ENCODE peak calls at places on chromosomes 6 and 20, in four cellular contexts. One of them, this sample, is unnamed.

GRCh38 chr6:84414531-84414930 is 187.1 kb upstream of the CEP162 start:
- DNase-seq in SK-N-SH: no peak
- DNase-seq in K562: no peak
- DNase-seq in GM12878: no peak
- DNase-seq in this sample: no peak

GRCh38 chr6:83442752-83443151 is 11.9 kb upstream of the ME1 start:
- DNase-seq in K562: no peak
- DNase-seq in GM12878: no peak
- DNase-seq in SK-N-SH: no peak
- DNase-seq in this sample: no peak

GRCh38 chr6:112352607-112353006 is 5.5 kb downstream of the RFPL4B start:
- DNase-seq in GM12878: no peak
- DNase-seq in SK-N-SH: no peak
- DNase-seq in K562: no peak
- DNase-seq in this sample: no peak

GRCh38 chr20:51554538-51555165 is 12.1 kb upstream of the NFATC2 start:
- DNase-seq in K562: no peak
- DNase-seq in GM12878: no peak
- DNase-seq in SK-N-SH: no peak
- DNase-seq in this sample: no peak

GRCh38 chr6:136405410-136406029 is 115.9 kb upstream of the BCLAF1 start:
- DNase-seq in GM12878: no peak
- DNase-seq in SK-N-SH: no peak
- DNase-seq in K562: no peak
- DNase-seq in this sample: no peak

GRCh38 chr6:16276991-16277981 is 38.9 kb downstream of the GMPR start:
- DNase-seq in K562: peak; percentile 93
- DNase-seq in GM12878: no peak
- DNase-seq in SK-N-SH: peak; percentile 33
- DNase-seq in this sample: peak; percentile 85

GRCh38 chr6:52510213-52510562 is 66.7 kb downstream of the TRAM2 start:
- DNase-seq in K562: no peak
- DNase-seq in SK-N-SH: no peak
- DNase-seq in GM12878: no peak
- DNase-seq in this sample: no peak

GRCh38 chr6:118284736-118285360 is 263.2 kb upstream of the PLN start:
- DNase-seq in K562: no peak
- DNase-seq in SK-N-SH: no peak
- DNase-seq in GM12878: no peak
- DNase-seq in this sample: no peak

GRCh38 chr20:34824026-34824860 is 1.2 kb downstream of the NCOA6 start:
- DNase-seq in GM12878: peak; percentile 58
- DNase-seq in K562: peak; percentile 69
- DNase-seq in SK-N-SH: peak; percentile 50
- DNase-seq in this sample: peak; percentile 79

GRCh38 chr6:16767765-16768514 is 6.7 kb upstream of the ATXN1 start:
- DNase-seq in GM12878: no peak
- DNase-seq in SK-N-SH: no peak
- DNase-seq in K562: no peak
- DNase-seq in this sample: no peak

GRCh38 chr20:23100021-23100753 is 14.1 kb upstream of the CD93 start:
- DNase-seq in GM12878: no peak
- DNase-seq in SK-N-SH: no peak
- DNase-seq in K562: no peak
- DNase-seq in this sample: no peak

GRCh38 chr6:165110871-165111270 is 198.5 kb downstream of the C6orf118 start:
- DNase-seq in SK-N-SH: no peak
- DNase-seq in GM12878: no peak
- DNase-seq in K562: no peak
- DNase-seq in this sample: no peak

GRCh38 chr6:127971945-127972391 is 71.1 kb upstream of the THEMIS start:
- DNase-seq in GM12878: no peak
- DNase-seq in K562: no peak
- DNase-seq in SK-N-SH: no peak
- DNase-seq in this sample: peak; percentile 6

GRCh38 chr6:148502083-148502772 is 159.6 kb downstream of the SASH1 start:
- DNase-seq in K562: no peak
- DNase-seq in SK-N-SH: no peak
- DNase-seq in GM12878: no peak
- DNase-seq in this sample: no peak

GRCh38 chr6:90915224-90915915 is 328.5 kb upstream of the MAP3K7 start:
- DNase-seq in GM12878: no peak
- DNase-seq in SK-N-SH: no peak
- DNase-seq in K562: no peak
- DNase-seq in this sample: no peak

GRCh38 chr6:71726121-71726520 is 160.2 kb upstream of the RIMS1 start:
- DNase-seq in SK-N-SH: no peak
- DNase-seq in GM12878: no peak
- DNase-seq in K562: no peak
- DNase-seq in this sample: no peak

GRCh38 chr20:51687071-51687470 is 81.1 kb downstream of the ATP9A start:
- DNase-seq in GM12878: no peak
- DNase-seq in K562: no peak
- DNase-seq in SK-N-SH: no peak
- DNase-seq in this sample: no peak

GRCh38 chr6:23446394-23447001 is 679.5 kb upstream of the NRSN1 start:
- DNase-seq in SK-N-SH: peak; percentile 42
- DNase-seq in K562: no peak
- DNase-seq in GM12878: no peak
- DNase-seq in this sample: no peak

GRCh38 chr20:61099786-61100185 is 152.3 kb upstream of the CDH4 start:
- DNase-seq in GM12878: no peak
- DNase-seq in K562: no peak
- DNase-seq in SK-N-SH: no peak
- DNase-seq in this sample: no peak

GRCh38 chr6:6766230-6766905 is 177.8 kb downstream of the LY86 start:
- DNase-seq in GM12878: no peak
- DNase-seq in K562: no peak
- DNase-seq in SK-N-SH: no peak
- DNase-seq in this sample: no peak

GRCh38 chr20:62359491-62360121 is 7.5 kb downstream of the LAMA5 start:
- DNase-seq in GM12878: no peak
- DNase-seq in K562: no peak
- DNase-seq in SK-N-SH: no peak
- DNase-seq in this sample: no peak

GRCh38 chr6:109095036-109095820 is at the start of gene CEP57L1:
- DNase-seq in K562: peak; percentile 73
- DNase-seq in SK-N-SH: peak; percentile 83
- DNase-seq in GM12878: peak; percentile 88
- DNase-seq in this sample: peak; percentile 93

GRCh38 chr6:164396071-164397047 is 913.0 kb downstream of the C6orf118 start:
- DNase-seq in SK-N-SH: no peak
- DNase-seq in GM12878: no peak
- DNase-seq in K562: no peak
- DNase-seq in this sample: no peak

GRCh38 chr20:4563534-4563933 is 158.2 kb upstream of the PRND start:
- DNase-seq in SK-N-SH: no peak
- DNase-seq in GM12878: no peak
- DNase-seq in K562: peak; percentile 12
- DNase-seq in this sample: peak; percentile 44

GRCh38 chr6:155023717-155024116 is 28.6 kb downstream of the TIAM2 start:
- DNase-seq in GM12878: no peak
- DNase-seq in SK-N-SH: no peak
- DNase-seq in K562: no peak
- DNase-seq in this sample: no peak

GRCh38 chr20:38685853-38686473 is 38.3 kb upstream of the SLC32A1 start:
- DNase-seq in K562: peak; percentile 63
- DNase-seq in GM12878: no peak
- DNase-seq in SK-N-SH: no peak
- DNase-seq in this sample: peak; percentile 63

GRCh38 chr20:23451956-23452487 is 654 bp downstream of the CST11 start:
- DNase-seq in K562: no peak
- DNase-seq in SK-N-SH: no peak
- DNase-seq in GM12878: no peak
- DNase-seq in this sample: no peak

GRCh38 chr6:37155394-37156312 is 14.3 kb upstream of the PIM1 start:
- DNase-seq in SK-N-SH: no peak
- DNase-seq in K562: peak; percentile 66
- DNase-seq in GM12878: peak; percentile 97
- DNase-seq in this sample: no peak
- TF ChIP-seq SMC3 in SK-N-SH: no peak
- TF ChIP-seq SMC3 in K562: no peak
- TF ChIP-seq SMC3 in GM12878: peak; percentile 26
- TF ChIP-seq SMC3 in this sample: no peak

GRCh38 chr6:10395171-10395945 is 19.5 kb downstream of the TFAP2A start:
- DNase-seq in SK-N-SH: no peak
- DNase-seq in GM12878: no peak
- DNase-seq in K562: no peak
- DNase-seq in this sample: no peak
- TF ChIP-seq POLR2AphosphoS5 in SK-N-SH: no peak
- TF ChIP-seq POLR2AphosphoS5 in GM12878: no peak
- TF ChIP-seq POLR2AphosphoS5 in K562: no peak
- TF ChIP-seq POLR2AphosphoS5 in this sample: no peak

DNA sequence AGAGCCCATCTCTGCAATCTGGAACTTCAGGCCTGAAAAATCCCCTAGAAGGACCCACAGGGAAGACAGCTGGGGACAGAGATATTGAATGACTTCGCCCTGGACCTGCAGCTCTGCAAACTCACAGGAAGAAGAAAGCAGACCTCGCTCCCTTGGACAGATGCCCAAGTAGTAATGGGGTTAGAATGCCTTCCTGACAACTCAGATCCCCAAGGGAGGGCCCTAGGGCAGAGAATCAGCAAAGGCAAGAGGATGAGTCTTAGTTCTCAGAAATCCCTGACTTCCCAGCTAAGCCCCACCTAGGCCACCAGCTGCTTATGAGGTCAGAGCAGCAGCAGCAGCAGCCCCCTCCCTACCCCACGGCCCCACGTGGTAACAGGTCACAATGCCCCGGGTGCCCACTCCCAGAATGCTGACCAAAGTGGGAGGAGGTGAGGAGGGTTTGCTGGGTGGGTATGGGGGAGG is at the start of gene C20orf141:
- DNase-seq in K562: no peak
- DNase-seq in SK-N-SH: peak; percentile 56
- DNase-seq in GM12878: no peak
- DNase-seq in this sample: no peak
- TF ChIP-seq SMC3 in K562: no peak
- TF ChIP-seq SMC3 in SK-N-SH: no peak
- TF ChIP-seq SMC3 in GM12878: no peak
- TF ChIP-seq SMC3 in this sample: no peak

GRCh38 chr6:152295920-152296319 is 341.2 kb downstream of the SYNE1 start:
- DNase-seq in SK-N-SH: no peak
- DNase-seq in GM12878: no peak
- DNase-seq in K562: no peak
- DNase-seq in this sample: no peak

GRCh38 chr6:152293404-152293803 is 343.8 kb downstream of the SYNE1 start:
- DNase-seq in K562: no peak
- DNase-seq in SK-N-SH: peak; percentile 16
- DNase-seq in GM12878: no peak
- DNase-seq in this sample: no peak

GRCh38 chr6:152292595-152292994 is 344.6 kb downstream of the SYNE1 start:
- DNase-seq in SK-N-SH: no peak
- DNase-seq in K562: no peak
- DNase-seq in GM12878: no peak
- DNase-seq in this sample: no peak

GRCh38 chr6:152296648-152297376 is 340.4 kb downstream of the SYNE1 start:
- DNase-seq in SK-N-SH: no peak
- DNase-seq in GM12878: no peak
- DNase-seq in K562: no peak
- DNase-seq in this sample: peak; percentile 45

GRCh38 chr6:152295346-152295745 is 341.8 kb downstream of the SYNE1 start:
- DNase-seq in GM12878: no peak
- DNase-seq in SK-N-SH: no peak
- DNase-seq in K562: no peak
- DNase-seq in this sample: no peak
- TF ChIP-seq POLR2AphosphoS5 in GM12878: no peak
- TF ChIP-seq POLR2AphosphoS5 in SK-N-SH: no peak
- TF ChIP-seq POLR2AphosphoS5 in K562: no peak
- TF ChIP-seq POLR2AphosphoS5 in this sample: no peak

GRCh38 chr6:31204751-31205145 is 34.3 kb upstream of the POU5F1 start:
- DNase-seq in SK-N-SH: no peak
- DNase-seq in GM12878: no peak
- DNase-seq in K562: no peak
- DNase-seq in this sample: no peak

GRCh38 chr6:31202259-31203166 is 32.0 kb upstream of the POU5F1 start:
- DNase-seq in GM12878: no peak
- DNase-seq in K562: no peak
- DNase-seq in SK-N-SH: no peak
- DNase-seq in this sample: no peak

GRCh38 chr6:31208506-31208905 is 38.0 kb upstream of the POU5F1 start:
- DNase-seq in GM12878: no peak
- DNase-seq in K562: no peak
- DNase-seq in SK-N-SH: no peak
- DNase-seq in this sample: peak; percentile 77

GRCh38 chr6:31205638-31206037 is 35.2 kb upstream of the POU5F1 start:
- DNase-seq in SK-N-SH: no peak
- DNase-seq in GM12878: no peak
- DNase-seq in K562: no peak
- DNase-seq in this sample: no peak

DNA sequence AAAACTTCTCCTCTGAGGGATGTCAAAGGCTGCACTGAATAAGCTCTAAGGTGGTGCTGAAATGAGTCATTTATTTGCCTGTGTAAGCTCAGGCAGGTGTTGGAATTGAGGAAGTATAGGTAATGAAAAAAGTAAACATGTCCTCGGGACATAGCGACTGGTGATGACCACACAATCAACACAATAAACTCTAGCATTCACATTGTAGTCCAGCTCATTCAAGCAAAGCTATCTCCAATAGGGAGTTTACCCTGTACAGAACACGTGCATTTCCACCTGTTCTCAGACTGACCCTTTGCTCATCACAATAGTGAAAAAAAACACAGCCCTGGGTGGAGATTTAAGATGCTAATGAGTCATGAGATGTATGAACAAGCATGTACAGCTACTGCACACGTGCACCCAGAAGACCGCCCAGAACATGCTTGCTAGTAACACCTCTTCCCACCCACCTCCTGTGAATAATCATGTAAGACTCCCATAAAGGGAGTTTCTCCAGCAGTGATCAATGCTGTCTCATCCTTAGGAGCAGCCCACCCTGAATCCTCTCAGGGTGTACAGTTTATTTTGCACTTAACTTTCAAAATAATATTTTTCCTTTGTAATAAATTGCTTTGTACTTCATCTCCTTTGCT is 33.0 kb upstream of the POU5F1 start:
- DNase-seq in SK-N-SH: no peak
- DNase-seq in GM12878: peak; percentile 86
- DNase-seq in K562: no peak
- DNase-seq in this sample: peak; percentile 75
- TF ChIP-seq SMC3 in SK-N-SH: no peak
- TF ChIP-seq SMC3 in GM12878: no peak
- TF ChIP-seq SMC3 in K562: no peak
- TF ChIP-seq SMC3 in this sample: no peak

GRCh38 chr20:47438464-47439381 is 63.0 kb upstream of the NCOA3 start:
- DNase-seq in GM12878: peak; percentile 75
- DNase-seq in SK-N-SH: no peak
- DNase-seq in K562: peak; percentile 67
- DNase-seq in this sample: no peak
- TF ChIP-seq POLR2AphosphoS5 in GM12878: peak; percentile 53
- TF ChIP-seq POLR2AphosphoS5 in SK-N-SH: no peak
- TF ChIP-seq POLR2AphosphoS5 in K562: no peak
- TF ChIP-seq POLR2AphosphoS5 in this sample: no peak

GRCh38 chr20:13700761-13701160 is 62.0 kb upstream of the TASP1 start:
- DNase-seq in K562: no peak
- DNase-seq in GM12878: no peak
- DNase-seq in SK-N-SH: no peak
- DNase-seq in this sample: no peak
- TF ChIP-seq SMC3 in K562: no peak
- TF ChIP-seq SMC3 in GM12878: no peak
- TF ChIP-seq SMC3 in SK-N-SH: no peak
- TF ChIP-seq SMC3 in this sample: no peak